ENCODE peak calls at places on chromosomes 4 and X, in ten cellular contexts. J, X, B, T, U, K, V, A, L and D are unnamed samples.
A peak's percentile ranks its signal among the peaks of the same experiment; 100 is the strongest.

GRCh38 chr4:38326499-38326898 is 337.5 kb upstream of the KLF3 start:
- DNase-seq in J (no peak), X (no peak), B (no peak), T (no peak), U (no peak), K (no peak), V (no peak), A (no peak), L (no peak), D (no peak)

GRCh38 chrX:98480606-98481005 is 1596.9 kb downstream of the RPA4 start:
- DNase-seq in J (no peak), X (no peak), B (no peak), T (no peak), U (no peak), K (no peak), V (no peak), A (no peak), L (no peak), D (no peak)

GRCh38 chr4:15913631-15913970 is 24.9 kb downstream of the FGFBP1 start:
- DNase-seq in J (no peak), X (no peak), B (peak; percentile 70), T (peak; percentile 97), U (no peak), K (peak; percentile 72), V (no peak), A (no peak), L (no peak), D (peak; percentile 92)

GRCh38 chr4:179605196-179605595 is 2163.0 kb upstream of the AGA start:
- DNase-seq in J (no peak), X (no peak), B (peak; percentile 94), T (peak; percentile 92), U (no peak), K (no peak), V (no peak), A (no peak), L (no peak), D (peak; percentile 10)

GRCh38 chr4:107835409-107835808 is 10.7 kb downstream of the SGMS2 start:
- DNase-seq in J (no peak), X (no peak), B (peak; percentile 54), T (peak; percentile 62), U (no peak), K (no peak), V (no peak), A (no peak), L (no peak), D (peak; percentile 59)

GRCh38 chr4:124189545-124189944 is 523.0 kb downstream of the ANKRD50 start:
- DNase-seq in J (no peak), X (no peak), B (no peak), T (peak; percentile 6), U (no peak), K (no peak), V (no peak), A (no peak), L (no peak), D (no peak)

GRCh38 chr4:2009651-2010233 is 968 bp upstream of the NELFA start:
- DNase-seq in J (peak; percentile 67), X (peak; percentile 87), B (peak; percentile 53), T (peak; percentile 45), U (no peak), K (peak; percentile 78), V (peak; percentile 46), A (peak; percentile 70), L (peak; percentile 66), D (peak; percentile 86)

GRCh38 chr4:10074767-10075105 is 41.9 kb downstream of the WDR1 start:
- DNase-seq in J (no peak), X (no peak), B (peak; percentile 60), T (peak; percentile 70), U (no peak), K (peak; percentile 53), V (peak; percentile 58), A (peak; percentile 31), L (no peak), D (peak; percentile 84)

GRCh38 chr4:1403177-1403583 is 3.1 kb downstream of the NKX1-1 start:
- DNase-seq in J (peak; percentile 46), X (no peak), B (no peak), T (no peak), U (no peak), K (no peak), V (no peak), A (no peak), L (no peak), D (no peak)

GRCh38 chrX:112819013-112819635 is 21.5 kb downstream of the AMOT start:
- DNase-seq in J (no peak), X (no peak), B (peak; percentile 89), T (peak; percentile 89), U (no peak), K (no peak), V (no peak), A (no peak), L (no peak), D (peak; percentile 81)

GRCh38 chr4:79584902-79585301 is 176.9 kb upstream of the GK2 start:
- DNase-seq in J (no peak), X (no peak), B (no peak), T (no peak), U (no peak), K (no peak), V (no peak), A (no peak), L (no peak), D (no peak)

GRCh38 chr4:1305781-1306455 is 16.2 kb downstream of the MAEA start:
- DNase-seq in J (no peak), X (no peak), B (no peak), T (no peak), U (no peak), K (no peak), V (no peak), A (no peak), L (no peak), D (no peak)

GRCh38 chrX:72308566-72309296 is 3.0 kb upstream of the CITED1 start:
- DNase-seq in J (peak; percentile 82), X (peak; percentile 92), B (peak; percentile 61), T (peak; percentile 50), U (no peak), K (peak; percentile 63), V (no peak), A (peak; percentile 84), L (peak; percentile 85), D (peak; percentile 68)

GRCh38 chrX:30283456-30284200 is 25.6 kb downstream of the NR0B1 start:
- DNase-seq in J (no peak), X (no peak), B (peak; percentile 91), T (peak; percentile 93), U (no peak), K (peak; percentile 87), V (no peak), A (no peak), L (no peak), D (peak; percentile 85)

GRCh38 chrX:30280428-30280827 is 28.8 kb downstream of the NR0B1 start:
- DNase-seq in J (no peak), X (no peak), B (no peak), T (no peak), U (no peak), K (no peak), V (no peak), A (no peak), L (no peak), D (no peak)

GRCh38 chrX:30278365-30278764 is 30.8 kb downstream of the NR0B1 start:
- DNase-seq in J (no peak), X (no peak), B (peak; percentile 60), T (peak; percentile 34), U (no peak), K (no peak), V (no peak), A (no peak), L (no peak), D (peak; percentile 59)

GRCh38 chrX:30282527-30282926 is 26.7 kb downstream of the NR0B1 start:
- DNase-seq in J (no peak), X (no peak), B (no peak), T (peak; percentile 10), U (no peak), K (peak; percentile 1), V (no peak), A (no peak), L (no peak), D (peak; percentile 23)
- H3K4me2 ChIP-seq in J (no peak overlapping the region), X (peak overlapping the region; percentile 35), B (no peak overlapping the region), T (no peak overlapping the region), U (no peak overlapping the region), K (no peak overlapping the region), V (no peak overlapping the region), A (no peak overlapping the region), L (no peak overlapping the region), D (peak overlapping the region; percentile 42)

DNA sequence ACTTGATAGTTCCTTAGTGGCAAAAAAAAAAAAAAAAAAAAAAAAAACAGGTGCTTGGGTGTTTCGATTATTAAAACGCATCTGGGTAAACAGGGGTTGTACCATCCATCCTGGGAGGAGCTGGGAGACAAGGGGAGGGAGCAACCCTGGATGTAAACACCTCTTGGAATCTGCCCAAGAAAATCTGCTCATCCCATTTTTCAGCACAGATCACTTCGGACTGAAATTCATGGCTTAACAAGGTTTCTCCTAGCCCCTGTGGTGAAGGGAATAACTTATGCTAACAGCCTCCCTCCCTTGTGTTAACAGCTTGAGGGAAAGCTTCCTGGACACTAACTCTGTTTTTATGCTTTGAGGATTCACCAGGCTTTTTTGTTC is 1.7 kb downstream of the BMP3 start:
- DNase-seq in J (no peak), X (no peak), B (no peak), T (no peak), U (no peak), K (no peak), V (no peak), A (peak; percentile 24), L (no peak), D (no peak)
- H3K9ac ChIP-seq in J (no peak overlapping the region), X (no peak overlapping the region), B (no peak overlapping the region), T (no peak overlapping the region), U (no peak overlapping the region), K (no peak overlapping the region), V (no peak overlapping the region), A (no peak overlapping the region), L (no peak overlapping the region), D (no peak overlapping the region)

DNA sequence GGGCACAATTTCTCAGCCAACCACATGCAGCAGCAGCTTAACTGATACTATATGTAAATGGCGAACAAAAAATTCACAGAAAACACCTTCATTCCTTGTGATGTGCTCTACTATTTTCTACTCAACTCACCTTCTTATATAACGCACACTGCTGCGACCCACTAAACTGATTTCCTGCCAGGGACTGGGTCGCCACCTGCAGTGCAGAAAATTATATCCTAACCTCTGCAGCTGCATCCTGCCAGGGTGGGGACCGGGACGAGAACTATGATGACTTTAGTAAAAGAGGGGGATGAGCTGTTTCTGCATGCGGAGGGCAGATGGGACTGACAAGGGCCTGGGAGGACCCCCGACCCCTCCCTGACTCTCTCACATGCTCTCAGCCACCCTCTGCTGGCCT is 27.4 kb downstream of the ABLIM2 start:
- DNase-seq in J (no peak), X (no peak), B (no peak), T (no peak), U (no peak), K (no peak), V (no peak), A (no peak), L (no peak), D (no peak)
- H3K4me2 ChIP-seq in J (no peak overlapping the region), X (no peak overlapping the region), B (no peak overlapping the region), T (no peak overlapping the region), U (no peak overlapping the region), K (no peak overlapping the region), V (no peak overlapping the region), A (no peak overlapping the region), L (no peak overlapping the region), D (no peak overlapping the region)

DNA sequence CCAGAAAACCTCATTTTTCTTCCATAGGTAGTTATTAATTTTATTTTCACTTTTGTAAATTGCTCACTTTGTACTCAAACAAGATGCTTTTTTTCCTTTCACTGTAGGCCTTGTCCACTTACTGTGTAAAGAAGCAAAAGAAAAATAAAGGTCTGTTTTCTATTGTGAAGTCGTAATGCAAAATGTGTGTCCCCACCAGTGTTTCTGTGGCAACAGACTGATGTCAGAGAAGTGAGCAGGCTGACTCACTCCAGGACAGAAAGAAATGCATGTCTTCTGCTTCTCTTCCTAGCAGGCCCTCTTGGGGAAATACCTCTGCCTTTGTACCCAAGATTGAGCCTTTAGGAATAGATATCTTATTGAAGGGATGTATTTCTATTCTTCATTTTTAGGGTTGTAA is 30.3 kb downstream of the INPP4B start:
- DNase-seq in J (no peak), X (no peak), B (peak; percentile 64), T (peak; percentile 70), U (no peak), K (no peak), V (no peak), A (no peak), L (no peak), D (peak; percentile 91)
- H3K9ac ChIP-seq in J (no peak overlapping the region), X (no peak overlapping the region), B (no peak overlapping the region), T (no peak overlapping the region), U (no peak overlapping the region), K (no peak overlapping the region), V (no peak overlapping the region), A (no peak overlapping the region), L (no peak overlapping the region), D (peak overlapping the region; percentile 73)